ENCODE peak calls at places on chromosomes 1 and 21, in ten cellular contexts. R is DMS153; E is activated CD8-positive, alpha-beta memory T cell treated with anti-CD3 and anti-CD28 coated beads for 1 hour; U is fibroblast of gingiva; Z is globus pallidus; N is SW 1271; I is mammary epithelial cell; L is stimulated activated CD4-positive, alpha-beta T cell treated with anti-CD3 and anti-CD28 coated beads, Interleukin-1b, Interleukin-23, amount 100 ng/mL, for 4 hours; A is stimulated activated naive CD8-positive, alpha-beta T cell treated with anti-CD3 and anti-CD28 coated beads, Interleukin-15, amount 100 ng/mL, for 72 hours; D is NCI-H748 treated with DMSO at 0.1 percent for 48 hours. W is an unnamed sample.

GRCh38 chr21:41772351-41773080 is 5.7 kb upstream of the RIPK4 start:
- DNase-seq in R (no peak), E (no peak), U (no peak), Z (no peak), N (no peak), I (no peak), L (no peak), A (no peak), D (no peak), W (no peak)

GRCh38 chr1:218702808-218703207 is 357.7 kb downstream of the TGFB2 start:
- DNase-seq in R (no peak), E (no peak), U (peak), Z (no peak), N (no peak), I (no peak), L (no peak), A (no peak), D (no peak), W (no peak)

GRCh38 chr1:32989160-32989894 is 24.7 kb upstream of the RNF19B start:
- DNase-seq in R (no peak), E (no peak), U (peak), Z (peak), N (peak), I (peak), L (no peak), A (no peak), D (no peak), W (no peak)

GRCh38 chr1:17870679-17871078 is 115.5 kb downstream of the ACTL8 start:
- DNase-seq in R (no peak), E (no peak), U (no peak), Z (no peak), N (no peak), I (no peak), L (no peak), A (no peak), D (no peak), W (no peak)

GRCh38 chr1:110058591-110058990 is 11.9 kb downstream of the ALX3 start:
- DNase-seq in R (no peak), E (no peak), U (no peak), Z (no peak), N (no peak), I (no peak), L (no peak), A (no peak), D (no peak), W (no peak)

GRCh38 chr21:42112223-42112622 is 41.1 kb downstream of the UMODL1 start:
- DNase-seq in R (no peak), E (no peak), U (no peak), Z (no peak), N (no peak), I (no peak), L (no peak), A (no peak), D (no peak), W (no peak)

GRCh38 chr1:202208458-202208857 is 14.9 kb downstream of the LGR6 start:
- DNase-seq in R (no peak), E (no peak), U (no peak), Z (no peak), N (no peak), I (no peak), L (no peak), A (no peak), D (no peak), W (no peak)

GRCh38 chr1:6519935-6520621 is 28.6 kb upstream of the PLEKHG5 start:
- DNase-seq in R (peak), E (no peak), U (peak), Z (peak), N (no peak), I (peak), L (no peak), A (no peak), D (no peak), W (no peak)

GRCh38 chr1:192962901-192963300 is 96.3 kb downstream of the UCHL5 start:
- DNase-seq in R (no peak), E (no peak), U (no peak), Z (no peak), N (no peak), I (no peak), L (no peak), A (no peak), D (no peak), W (no peak)

GRCh38 chr21:44912158-44912473 is 8.6 kb downstream of the ITGB2 start:
- DNase-seq in R (no peak), E (no peak), U (no peak), Z (no peak), N (no peak), I (no peak), L (no peak), A (no peak), D (no peak), W (no peak)

GRCh38 chr21:45029968-45030636 is 44.3 kb upstream of the ADARB1 start:
- DNase-seq in R (no peak), E (no peak), U (no peak), Z (no peak), N (no peak), I (no peak), L (no peak), A (no peak), D (no peak), W (no peak)

GRCh38 chr1:114229368-114229767 is 75.7 kb upstream of the SYT6 start:
- DNase-seq in R (no peak), E (no peak), U (no peak), Z (no peak), N (no peak), I (no peak), L (no peak), A (no peak), D (no peak), W (no peak)

GRCh38 chr1:206518743-206519142 is 11.4 kb downstream of the RASSF5 start:
- DNase-seq in R (no peak), E (no peak), U (no peak), Z (no peak), N (no peak), I (no peak), L (no peak), A (no peak), D (no peak), W (no peak)

GRCh38 chr1:12012560-12013316 is 6.6 kb upstream of the MIIP start:
- DNase-seq in R (no peak), E (no peak), U (no peak), Z (no peak), N (no peak), I (no peak), L (no peak), A (no peak), D (no peak), W (no peak)

GRCh38 chr21:46622226-46622625 is 13.2 kb upstream of the PRMT2 start:
- DNase-seq in R (no peak), E (no peak), U (no peak), Z (peak), N (no peak), I (no peak), L (no peak), A (no peak), D (no peak), W (no peak)

GRCh38 chr1:163094182-163094581 is 25.0 kb downstream of the RGS4 start:
- DNase-seq in R (no peak), E (no peak), U (no peak), Z (no peak), N (no peak), I (no peak), L (no peak), A (no peak), D (no peak), W (no peak)

GRCh38 chr1:201157949-201158348 is 3.7 kb upstream of the TMEM9 start:
- DNase-seq in R (no peak), E (no peak), U (no peak), Z (no peak), N (no peak), I (no peak), L (no peak), A (no peak), D (no peak), W (no peak)

GRCh38 chr1:3061566-3061965 is 7.4 kb upstream of the PRDM16 start:
- DNase-seq in R (no peak), E (no peak), U (no peak), Z (no peak), N (no peak), I (no peak), L (no peak), A (no peak), D (no peak), W (no peak)

GRCh38 chr1:198018529-198018928 is 101.4 kb downstream of the LHX9 start:
- DNase-seq in R (no peak), E (no peak), U (peak), Z (no peak), N (no peak), I (peak), L (no peak), A (no peak), D (no peak), W (no peak)

GRCh38 chr1:83692524-83693336 is 306.2 kb downstream of the TTLL7 start:
- DNase-seq in R (peak), E (no peak), U (peak), Z (peak), N (no peak), I (no peak), L (no peak), A (no peak), D (peak), W (no peak)

GRCh38 chr1:25971044-25971881 is 26.6 kb downstream of the PAFAH2 start:
- DNase-seq in R (no peak), E (no peak), U (no peak), Z (no peak), N (no peak), I (no peak), L (no peak), A (peak), D (no peak), W (peak)

GRCh38 chr21:42732033-42732410 is 78.6 kb downstream of the PDE9A start:
- DNase-seq in R (no peak), E (no peak), U (no peak), Z (no peak), N (no peak), I (no peak), L (no peak), A (no peak), D (no peak), W (no peak)

GRCh38 chr21:38938343-38938742 is 132.6 kb downstream of the ETS2 start:
- DNase-seq in R (peak), E (no peak), U (no peak), Z (no peak), N (no peak), I (no peak), L (no peak), A (peak), D (peak), W (no peak)

GRCh38 chr1:28280501-28280900 is 21.2 kb downstream of the SESN2 start:
- DNase-seq in R (no peak), E (no peak), U (no peak), Z (no peak), N (no peak), I (no peak), L (no peak), A (no peak), D (no peak), W (no peak)

GRCh38 chr1:71490432-71490831 is 409.6 kb upstream of the ZRANB2 start:
- DNase-seq in R (no peak), E (no peak), U (peak), Z (no peak), N (no peak), I (peak), L (no peak), A (no peak), D (no peak), W (no peak)

GRCh38 chr1:53107570-53108322 is 34.7 kb downstream of the SLC1A7 start:
- DNase-seq in R (peak), E (no peak), U (peak), Z (no peak), N (no peak), I (no peak), L (no peak), A (no peak), D (peak), W (no peak)

GRCh38 chr1:44985747-44986359 is 542 bp downstream of the EIF2B3 start:
- DNase-seq in R (no peak), E (no peak), U (no peak), Z (no peak), N (no peak), I (peak), L (no peak), A (no peak), D (no peak), W (no peak)

GRCh38 chr1:156571261-156571958 is 955 bp downstream of the IQGAP3 start:
- DNase-seq in R (no peak), E (no peak), U (peak), Z (no peak), N (no peak), I (peak), L (no peak), A (no peak), D (no peak), W (no peak)

GRCh38 chr1:157437301-157437700 is 115.0 kb downstream of the FCRL5 start:
- DNase-seq in R (no peak), E (no peak), U (no peak), Z (no peak), N (no peak), I (no peak), L (no peak), A (no peak), D (no peak), W (no peak)

GRCh38 chr1:115052454-115053083 is 22.9 kb downstream of the TSHB start:
- DNase-seq in R (peak), E (peak), U (peak), Z (peak), N (no peak), I (peak), L (peak), A (peak), D (peak), W (peak)

GRCh38 chr1:213274140-213274539 is 223.1 kb downstream of the RPS6KC1 start:
- DNase-seq in R (peak), E (no peak), U (peak), Z (no peak), N (no peak), I (no peak), L (no peak), A (no peak), D (no peak), W (no peak)

W was measured in GM19239.